ENCODE peak calls at places on chromosomes 7 and 10, in seven cellular contexts. W, T, Q, E, X, Z and R are unnamed samples.

GRCh38 chr7:100053201-100053600 is 3.6 kb downstream of the ZSCAN21 start:
- DNase-seq in T (peak; percentile 67), X (peak; percentile 76), E (no peak), Z (no peak), W (no peak), Q (no peak), R (peak; percentile 53)

GRCh38 chr7:6730343-6730633 is 23.5 kb upstream of the ZNF12 start:
- DNase-seq in T (no peak), X (no peak), Z (no peak), Q (no peak), W (no peak), E (peak; percentile 6), R (no peak)

GRCh38 chr7:35037526-35038339 is 448 bp upstream of the DPY19L1 start:
- DNase-seq in T (peak; percentile 95), X (peak; percentile 85), Z (peak; percentile 96), W (peak; percentile 74), Q (peak; percentile 82), E (peak; percentile 77), R (peak; percentile 92)

GRCh38 chr10:122280977-122281376 is 9.9 kb downstream of the BTBD16 start:
- DNase-seq in W (no peak), Z (no peak), T (no peak), E (no peak), Q (no peak), X (no peak), R (no peak)

GRCh38 chr7:45973725-45974532 is 52.9 kb upstream of the IGFBP3 start:
- DNase-seq in Z (no peak), W (no peak), T (peak; percentile 64), X (peak; percentile 83), Q (no peak), E (no peak), R (no peak)

GRCh38 chr10:50497758-50498157 is 126.0 kb downstream of the SGMS1 start:
- DNase-seq in Z (no peak), Q (no peak), X (peak; percentile 63), T (peak; percentile 50), E (no peak), W (no peak), R (no peak)

GRCh38 chr10:48248462-48248861 is 26.0 kb downstream of the FRMPD2 start:
- DNase-seq in X (no peak), W (no peak), Q (no peak), T (no peak), Z (no peak), E (no peak), R (no peak)

GRCh38 chr7:67825356-67825755 is 828.7 kb downstream of the TYW1 start:
- DNase-seq in W (no peak), X (no peak), E (no peak), Z (no peak), Q (no peak), T (no peak), R (no peak)

GRCh38 chr7:86939197-86939814 is 120.1 kb downstream of the ELAPOR2 start:
- DNase-seq in Z (no peak), W (no peak), X (peak; percentile 43), E (peak; percentile 63), Q (peak; percentile 18), T (peak; percentile 82), R (peak; percentile 31)

GRCh38 chr10:15743443-15743842 is 23.7 kb upstream of the ITGA8 start:
- DNase-seq in Q (no peak), E (no peak), W (no peak), X (no peak), T (no peak), Z (no peak), R (no peak)

GRCh38 chr10:132538031-132538789 is 623 bp downstream of the INPP5A start:
- DNase-seq in Z (peak; percentile 36), X (no peak), W (peak; percentile 45), T (peak; percentile 8), Q (no peak), E (no peak), R (no peak)

GRCh38 chr7:613442-614140 is 93.9 kb upstream of the PDGFA start:
- DNase-seq in W (no peak), Q (no peak), Z (no peak), E (no peak), X (no peak), T (no peak), R (no peak)

GRCh38 chr7:2966466-2967078 is 77.1 kb downstream of the CARD11 start:
- DNase-seq in E (no peak), Q (no peak), W (no peak), T (no peak), X (no peak), Z (no peak), R (no peak)

GRCh38 chr7:134130124-134130523 is 3.0 kb downstream of the LRGUK start:
- DNase-seq in W (no peak), E (no peak), Z (no peak), Q (no peak), T (no peak), X (no peak), R (no peak)